ENCODE peak calls at places on chromosomes 1 and 21, in four cellular contexts. C, R, J and F are unnamed samples.

GRCh38 chr1:50724626-50725286 is 235.3 kb downstream of the FAF1 start:
- DNase-seq in C (no peak), R (no peak), J (no peak), F (no peak)

GRCh38 chr1:232368821-232369321 is 261.1 kb downstream of the SIPA1L2 start:
- DNase-seq in C (no peak), R (no peak), J (no peak), F (no peak)

GRCh38 chr1:228000416-228000815 is 6.4 kb upstream of the WNT3A start:
- DNase-seq in C (no peak), R (no peak), J (no peak), F (no peak)

GRCh38 chr1:150615346-150616201 is 13.8 kb downstream of the ENSA start:
- DNase-seq in C (no peak), R (no peak), J (no peak), F (no peak)

GRCh38 chr1:95948023-95948422 is 714.0 kb downstream of the RWDD3 start:
- DNase-seq in C (no peak), R (no peak), J (no peak), F (no peak)

GRCh38 chr1:147890177-147890790 is 12.3 kb upstream of the GJA8 start:
- DNase-seq in C (peak), R (peak), J (peak), F (peak)

GRCh38 chr1:147580609-147581008 is 39.3 kb downstream of the BCL9 start:
- DNase-seq in C (no peak), R (no peak), J (no peak), F (no peak)

GRCh38 chr1:23423415-23424170 is 955 bp downstream of the TCEA3 start:
- DNase-seq in C (peak), R (peak), J (no peak), F (peak)

GRCh38 chr1:149978547-149979023 is 31.9 kb downstream of the OTUD7B start:
- DNase-seq in C (no peak), R (no peak), J (no peak), F (no peak)

GRCh38 chr1:221636096-221636495 is 105.8 kb downstream of the DUSP10 start:
- DNase-seq in C (no peak), R (no peak), J (no peak), F (no peak)

GRCh38 chr1:229037806-229038405 is 233.0 kb upstream of the RAB4A start:
- DNase-seq in C (no peak), R (no peak), J (no peak), F (no peak)

GRCh38 chr1:58739851-58740466 is 40.1 kb upstream of the MYSM1 start:
- DNase-seq in C (no peak), R (no peak), J (no peak), F (no peak)

GRCh38 chr1:229641306-229641705 is 15.3 kb downstream of the URB2 start:
- DNase-seq in C (no peak), R (no peak), J (no peak), F (no peak)

GRCh38 chr21:41249476-41249875 is 67.1 kb upstream of the FAM3B start:
- DNase-seq in C (no peak), R (no peak), J (no peak), F (no peak)

GRCh38 chr21:28893687-28894086 is 99.0 kb downstream of the LTN1 start:
- DNase-seq in C (no peak), R (no peak), J (no peak), F (no peak)

GRCh38 chr1:43541721-43542401 is 11.2 kb downstream of the PTPRF start:
- DNase-seq in C (peak), R (peak), J (peak), F (peak)

GRCh38 chr1:159921700-159922498 is 3.4 kb downstream of the TAGLN2 start:
- DNase-seq in C (peak), R (peak), J (no peak), F (no peak)

GRCh38 chr1:58928514-58928913 is 144.7 kb upstream of the JUN start:
- DNase-seq in C (no peak), R (no peak), J (no peak), F (no peak)

GRCh38 chr1:4630561-4630960 is 23.8 kb upstream of the AJAP1 start:
- DNase-seq in C (no peak), R (no peak), J (no peak), F (no peak)

GRCh38 chr1:201311356-201312011 is 28.2 kb downstream of the PKP1 start:
- DNase-seq in C (no peak), R (no peak), J (no peak), F (no peak)

GRCh38 chr1:26584022-26584485 is 54.5 kb downstream of the RPS6KA1 start:
- DNase-seq in C (no peak), R (no peak), J (no peak), F (no peak)

GRCh38 chr1:35324486-35324885 is 56.0 kb downstream of the ZMYM4 start:
- DNase-seq in C (no peak), R (no peak), J (no peak), F (no peak)

GRCh38 chr1:166164995-166165660 is 1.7 kb downstream of the FAM78B start:
- DNase-seq in C (peak), R (peak), J (peak), F (no peak)

GRCh38 chr1:167223144-167224103 is 2.7 kb downstream of the POU2F1 start:
- DNase-seq in C (no peak), R (no peak), J (no peak), F (no peak)

GRCh38 chr1:116875391-116875790 is 34.3 kb upstream of the PTGFRN start:
- DNase-seq in C (no peak), R (no peak), J (no peak), F (no peak)

GRCh38 chr21:33856893-33857527 is 58.6 kb downstream of the ATP5PO start:
- DNase-seq in C (no peak), R (no peak), J (no peak), F (no peak)

GRCh38 chr1:209590405-209590804 is 6.9 kb downstream of the CAMK1G start:
- DNase-seq in C (no peak), R (peak), J (peak), F (no peak)

GRCh38 chr1:50538476-50538875 is 115.2 kb upstream of the DMRTA2 start:
- DNase-seq in C (no peak), R (no peak), J (no peak), F (no peak)

GRCh38 chr1:90706437-90707362 is 10.4 kb downstream of the BARHL2 start:
- DNase-seq in C (no peak), R (no peak), J (no peak), F (peak)

GRCh38 chr21:36010801-36011200 is 49.5 kb downstream of the SETD4 start:
- DNase-seq in C (no peak), R (no peak), J (no peak), F (no peak)

GRCh38 chr1:180156201-180156600 is 1.5 kb downstream of the QSOX1 start:
- DNase-seq in C (no peak), R (no peak), J (no peak), F (no peak)
- H3K27ac ChIP-seq in C (no peak), R (no peak), J (peak), F (peak)

GRCh38 chr1:94874423-94874822 is 52.5 kb downstream of the CNN3 start:
- DNase-seq in C (no peak), R (no peak), J (no peak), F (no peak)

GRCh38 chr1:94876362-94876761 is 50.5 kb downstream of the CNN3 start:
- DNase-seq in C (no peak), R (no peak), J (no peak), F (no peak)

GRCh38 chr1:94873520-94874351 is 53.2 kb downstream of the CNN3 start:
- DNase-seq in C (no peak), R (no peak), J (peak), F (no peak)

GRCh38 chr1:94878329-94878728 is 48.6 kb downstream of the CNN3 start:
- DNase-seq in C (no peak), R (no peak), J (no peak), F (no peak)

DNA sequence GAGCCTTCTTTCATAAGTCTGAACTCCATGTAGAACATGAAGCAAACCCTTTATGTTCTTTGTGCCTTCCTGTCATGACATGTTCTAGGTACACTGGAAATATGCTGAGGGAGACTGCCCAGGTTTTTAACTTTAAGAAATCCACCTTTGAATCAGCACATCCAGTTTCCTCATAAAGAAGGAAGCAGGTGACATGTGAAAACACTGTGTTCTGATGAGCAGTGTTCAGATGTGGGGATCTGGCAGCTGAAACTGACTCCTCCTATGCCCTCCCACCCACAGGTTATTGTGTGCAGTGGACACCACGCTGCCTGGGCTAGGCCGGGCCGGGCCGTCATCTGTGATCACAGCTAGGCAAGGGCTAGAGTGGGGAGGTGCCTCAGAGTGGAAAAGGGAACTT is 51.1 kb downstream of the CNN3 start:
- DNase-seq in C (no peak), R (no peak), J (no peak), F (no peak)
- H3K27ac ChIP-seq in C (no peak), R (no peak), J (no peak), F (no peak)

GRCh38 chr1:156815307-156815826 is 1.3 kb downstream of the SH2D2A start:
- DNase-seq in C (peak), R (no peak), J (no peak), F (no peak)

GRCh38 chr1:156813750-156814570 is 2.7 kb downstream of the SH2D2A start:
- DNase-seq in C (peak), R (peak), J (peak), F (peak)

GRCh38 chr1:156812293-156812990 is 4.2 kb downstream of the SH2D2A start:
- DNase-seq in C (no peak), R (no peak), J (no peak), F (no peak)

GRCh38 chr1:156814571-156815260 is 1.9 kb downstream of the SH2D2A start:
- DNase-seq in C (peak), R (no peak), J (no peak), F (peak)

GRCh38 chr1:156813298-156813697 is 3.4 kb downstream of the SH2D2A start:
- DNase-seq in C (no peak), R (no peak), J (no peak), F (no peak)
- H3K27ac ChIP-seq in C (peak), R (no peak), J (no peak), F (no peak)

GRCh38 chr1:200183637-200184036 is 156.1 kb downstream of the NR5A2 start:
- DNase-seq in C (no peak), R (no peak), J (no peak), F (no peak)
- H3K27ac ChIP-seq in C (peak), R (no peak), J (no peak), F (peak)

GRCh38 chr1:5862051-5862825 is 130.0 kb downstream of the NPHP4 start:
- DNase-seq in C (no peak), R (no peak), J (no peak), F (no peak)

GRCh38 chr1:5865056-5865455 is 127.2 kb downstream of the NPHP4 start:
- DNase-seq in C (no peak), R (no peak), J (no peak), F (no peak)

GRCh38 chr1:5864256-5864655 is 128.0 kb downstream of the NPHP4 start:
- DNase-seq in C (no peak), R (no peak), J (no peak), F (no peak)

GRCh38 chr1:5865774-5866173 is 126.5 kb downstream of the NPHP4 start:
- DNase-seq in C (no peak), R (no peak), J (no peak), F (no peak)

DNA sequence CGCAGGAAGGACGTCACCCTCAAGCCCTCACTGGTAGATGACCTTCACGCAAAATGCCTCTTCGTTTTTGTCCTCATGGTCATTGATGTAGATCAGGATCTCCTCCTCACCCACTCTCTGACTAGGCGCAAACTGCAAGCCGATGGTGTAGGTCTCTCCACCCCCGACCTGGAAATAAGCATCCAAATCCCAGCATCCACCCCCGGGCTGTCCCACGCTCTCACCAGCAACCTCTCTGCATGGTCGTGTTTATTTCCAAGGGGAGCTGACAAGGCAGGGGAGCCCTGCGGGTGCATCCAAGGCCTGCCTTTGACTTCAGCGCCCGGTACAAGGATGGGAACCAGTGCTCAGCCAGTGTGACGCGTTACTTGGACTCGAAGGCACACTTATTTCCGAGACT is 129.0 kb downstream of the NPHP4 start:
- DNase-seq in C (no peak), R (no peak), J (no peak), F (no peak)
- H3K27ac ChIP-seq in C (no peak), R (no peak), J (no peak), F (no peak)

GRCh38 chr1:226350504-226350865 is 41.5 kb upstream of the LIN9 start:
- DNase-seq in C (no peak), R (no peak), J (no peak), F (no peak)
- H3K27ac ChIP-seq in C (no peak), R (peak), J (no peak), F (no peak)

GRCh38 chr1:44619261-44619900 is 54.9 kb downstream of the TMEM53 start:
- DNase-seq in C (no peak), R (no peak), J (no peak), F (no peak)
- H3K27ac ChIP-seq in C (no peak), R (no peak), J (peak), F (no peak)

GRCh38 chr1:111967886-111968285 is 21.6 kb downstream of the KCND3 start:
- DNase-seq in C (no peak), R (no peak), J (no peak), F (no peak)

GRCh38 chr1:111963985-111964738 is 25.3 kb downstream of the KCND3 start:
- DNase-seq in C (no peak), R (no peak), J (peak), F (no peak)

GRCh38 chr1:111965781-111966453 is 23.6 kb downstream of the KCND3 start:
- DNase-seq in C (no peak), R (no peak), J (no peak), F (no peak)

GRCh38 chr1:111968511-111968910 is 21.0 kb downstream of the KCND3 start:
- DNase-seq in C (no peak), R (no peak), J (no peak), F (no peak)

GRCh38 chr1:111967067-111967690 is 22.3 kb downstream of the KCND3 start:
- DNase-seq in C (peak), R (no peak), J (no peak), F (peak)
- H3K27ac ChIP-seq in C (no peak), R (no peak), J (no peak), F (no peak)

DNA sequence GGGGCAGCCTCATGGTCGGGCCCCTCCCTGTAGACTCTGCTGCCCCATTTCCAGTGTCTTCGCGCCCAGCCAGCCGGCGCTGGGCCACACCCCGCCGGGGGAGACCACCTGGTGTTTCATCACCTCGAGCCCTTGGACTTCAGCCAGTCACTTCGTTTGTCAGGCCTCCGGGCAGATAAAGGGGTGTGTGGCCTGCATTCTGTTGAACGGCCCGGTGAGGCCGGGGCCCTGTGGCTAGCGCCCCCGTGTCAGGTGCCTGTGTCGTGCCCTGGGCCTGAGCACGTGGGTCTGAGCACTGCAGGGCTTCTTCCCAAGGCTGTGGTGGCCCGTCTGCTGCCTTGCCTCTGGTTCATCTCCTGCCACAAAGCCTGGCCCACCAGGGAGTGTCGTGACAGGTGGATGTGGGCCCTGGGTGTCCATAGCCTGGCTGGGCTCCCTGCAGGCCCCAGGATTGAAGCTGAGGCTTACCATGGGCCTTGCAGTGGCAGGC is 65.2 kb upstream of the DIP2A start:
- DNase-seq in C (no peak), R (peak), J (no peak), F (no peak)
- H3K27ac ChIP-seq in C (peak), R (peak), J (no peak), F (no peak)

DNA sequence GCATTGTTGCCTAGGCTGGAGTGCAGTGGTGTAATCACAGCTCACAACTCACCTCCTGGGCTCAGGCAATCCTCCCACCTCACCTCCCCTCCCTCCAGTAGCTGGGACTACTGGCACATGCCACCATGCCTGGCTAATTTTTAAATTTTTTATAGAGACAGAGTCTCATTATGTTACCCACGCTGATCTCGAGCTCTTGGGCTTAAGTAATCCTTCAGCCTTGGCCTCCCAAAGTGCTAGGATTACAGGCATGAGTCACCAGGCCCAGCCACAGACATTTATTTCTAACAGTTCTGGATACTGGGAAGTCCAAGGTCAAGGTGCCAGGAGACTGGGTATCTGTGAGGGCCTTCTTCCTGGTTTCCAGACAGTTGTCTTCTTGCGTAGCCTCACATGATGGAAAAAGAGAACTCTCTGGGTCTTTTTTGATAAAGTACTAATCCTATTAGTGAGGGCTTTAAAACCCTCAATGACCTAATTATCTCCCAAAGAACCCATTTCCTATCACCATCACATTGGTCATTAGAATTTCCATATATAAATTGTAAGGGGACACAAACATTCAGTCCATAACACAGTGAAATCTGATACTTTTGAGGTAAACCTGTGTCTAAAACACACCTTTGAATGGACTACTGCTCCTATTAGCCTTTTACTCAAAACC is 67.9 kb downstream of the PHACTR4 start:
- DNase-seq in C (peak), R (peak), J (no peak), F (peak)
- H3K27ac ChIP-seq in C (peak), R (no peak), J (no peak), F (peak)